ENCODE peak calls at places on chromosomes 2 and 18, in nine cellular contexts. L is tibial artery, C is transverse colon, B is sigmoid colon, P is lung, T is keratinocyte, S is foreskin keratinocyte, O is dorsolateral prefrontal cortex, Y is BJ. J is an unnamed sample. For H3K27me3, the result is how much of the 10 kb centered on the place peaks cover.

GRCh38 chr2:97645112-97645699 is 656 bp upstream of the COX5B start:
- DNase-seq in C (no peak), L (no peak), Y (no peak), S (no peak), B (peak), O (no peak), T (no peak), P (no peak), J (peak)

GRCh38 chr18:26941608-26942007 is 76.1 kb upstream of the AQP4 start:
- DNase-seq in O (no peak), T (no peak), S (no peak), B (no peak), C (no peak), P (no peak), Y (no peak), L (no peak), J (no peak)

GRCh38 chr2:237865623-237866041 is 6.2 kb downstream of the RAMP1 start:
- DNase-seq in S (no peak), L (peak), T (no peak), C (no peak), B (peak), Y (no peak), O (no peak), P (peak), J (no peak)

GRCh38 chr2:205060269-205060668 is 515.0 kb downstream of the PARD3B start:
- DNase-seq in S (peak), O (no peak), B (no peak), P (no peak), L (no peak), C (no peak), Y (peak), T (no peak), J (no peak)

GRCh38 chr2:19682493-19682892 is 219.3 kb downstream of the TTC32 start:
- DNase-seq in L (no peak), Y (no peak), C (no peak), P (no peak), T (no peak), B (no peak), S (no peak), O (no peak), J (no peak)

GRCh38 chr2:37740330-37740729 is 68.9 kb upstream of the CDC42EP3 start:
- DNase-seq in C (no peak), B (no peak), L (no peak), O (no peak), P (no peak), S (no peak), Y (no peak), T (no peak), J (no peak)

GRCh38 chr2:208012449-208012848 is 12.9 kb downstream of the PLEKHM3 start:
- DNase-seq in P (no peak), L (no peak), B (no peak), C (peak), O (no peak), S (no peak), T (no peak), Y (no peak), J (no peak)

GRCh38 chr2:27799646-27800010 is 28.1 kb downstream of the MRPL33 start:
- DNase-seq in O (no peak), P (no peak), L (peak), B (no peak), T (peak), S (no peak), Y (no peak), C (no peak), J (no peak)

GRCh38 chr2:20224191-20224715 is 677 bp downstream of the SDC1 start:
- DNase-seq in Y (no peak), B (no peak), L (no peak), T (no peak), P (no peak), C (no peak), O (no peak), S (no peak), J (no peak)

GRCh38 chr2:8984855-8985254 is 18.6 kb downstream of the MBOAT2 start:
- DNase-seq in Y (no peak), B (no peak), S (no peak), T (no peak), L (no peak), P (no peak), C (no peak), O (no peak), J (no peak)

GRCh38 chr2:8985561-8986326 is 17.7 kb downstream of the MBOAT2 start:
- DNase-seq in C (no peak), S (no peak), L (no peak), O (no peak), Y (no peak), B (no peak), P (no peak), T (no peak), J (no peak)

GRCh38 chr2:8986327-8986976 is 17.0 kb downstream of the MBOAT2 start:
- DNase-seq in T (no peak), P (no peak), Y (no peak), O (no peak), L (no peak), C (no peak), B (no peak), S (no peak), J (peak)

GRCh38 chr2:8983571-8983970 is 19.9 kb downstream of the MBOAT2 start:
- DNase-seq in C (no peak), B (no peak), P (no peak), L (no peak), Y (no peak), T (no peak), O (no peak), S (no peak), J (no peak)

GRCh38 chr2:8984152-8984551 is 19.3 kb downstream of the MBOAT2 start:
- DNase-seq in L (no peak), C (no peak), B (no peak), T (no peak), P (no peak), Y (no peak), O (no peak), S (no peak), J (no peak)
- H3K27me3 ChIP-seq in L (under half), C (under half), B (under half), T (under half), P (under half), Y (under half), O (under half), S (under half), J (under half)

GRCh38 chr2:108535380-108535677 is 1.1 kb downstream of the LIMS1 start:
- DNase-seq in C (no peak), Y (no peak), B (no peak), O (no peak), P (no peak), L (no peak), T (no peak), S (no peak), J (peak)

GRCh38 chr2:108536133-108536780 is 2.0 kb downstream of the LIMS1 start:
- DNase-seq in S (no peak), O (no peak), B (no peak), T (no peak), L (no peak), P (no peak), Y (no peak), C (no peak), J (no peak)

GRCh38 chr2:108534577-108535379 is 508 bp downstream of the LIMS1 start:
- DNase-seq in P (peak), Y (no peak), B (peak), L (peak), O (no peak), T (no peak), C (peak), S (no peak), J (peak)

GRCh38 chr2:108531674-108532055 is 2.6 kb upstream of the LIMS1 start:
- DNase-seq in Y (no peak), T (no peak), O (no peak), B (no peak), C (no peak), L (no peak), S (no peak), P (no peak), J (no peak)

GRCh38 chr2:108533832-108534576 is at the start of gene LIMS1:
- DNase-seq in P (peak), S (peak), O (peak), C (peak), L (peak), T (peak), Y (peak), B (peak), J (peak)
- TF ChIP-seq CTCF in P (no peak), S (peak), O (peak), C (no peak), L (no peak), T (no peak), Y (no peak), B (no peak), J (no peak)

GRCh38 chr2:190063624-190064023 is 1.1 kb upstream of the MSTN start:
- DNase-seq in O (no peak), P (no peak), Y (no peak), B (no peak), L (no peak), C (no peak), S (no peak), T (no peak), J (no peak)

GRCh38 chr2:190062053-190062452 is 476 bp downstream of the MSTN start:
- DNase-seq in C (no peak), P (no peak), O (no peak), Y (no peak), S (no peak), T (no peak), B (no peak), L (no peak), J (no peak)

GRCh38 chr2:190062617-190063016 is at the start of gene MSTN:
- DNase-seq in T (no peak), B (no peak), L (no peak), S (no peak), O (no peak), Y (no peak), C (no peak), P (no peak), J (no peak)

GRCh38 chr2:190068764-190069163 is 6.2 kb upstream of the MSTN start:
- DNase-seq in T (no peak), Y (no peak), S (no peak), B (no peak), P (no peak), C (no peak), L (no peak), O (no peak), J (no peak)

DNA sequence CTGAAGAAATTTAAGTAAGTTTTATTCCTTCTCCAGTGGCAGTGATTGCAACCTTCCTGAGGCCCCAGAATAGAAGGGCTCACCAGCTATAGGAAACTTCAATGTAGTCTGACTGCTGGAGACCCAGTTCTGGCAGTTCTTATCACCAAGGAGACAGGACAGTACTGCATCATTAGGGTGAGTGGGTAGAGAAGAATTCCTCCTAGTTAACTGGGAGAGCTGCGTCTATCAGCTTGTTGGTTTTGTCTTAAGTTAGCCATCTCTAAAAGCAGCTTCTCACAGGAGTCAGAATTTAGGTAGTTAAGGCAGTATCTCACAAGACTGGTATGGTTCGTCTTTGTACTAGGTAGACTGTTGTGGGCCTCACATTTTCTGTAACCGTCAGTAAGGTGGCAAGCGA is 3.3 kb upstream of the MSTN start:
- DNase-seq in S (no peak), O (no peak), T (no peak), C (no peak), P (no peak), L (no peak), B (no peak), Y (no peak), J (no peak)
- H3K27me3 ChIP-seq in S (under half), O (under half), T (under half), C (under half), P (under half), L (under half), B (under half), Y (under half), J (under half)

GRCh38 chr2:16591370-16591933 is 74.2 kb downstream of the CYRIA start:
- DNase-seq in Y (no peak), P (no peak), S (no peak), C (no peak), L (no peak), B (no peak), O (no peak), T (no peak), J (no peak)
- TF ChIP-seq CTCF in Y (no peak), P (no peak), S (no peak), C (no peak), L (no peak), B (no peak), O (no peak), T (no peak), J (no peak)

DNA sequence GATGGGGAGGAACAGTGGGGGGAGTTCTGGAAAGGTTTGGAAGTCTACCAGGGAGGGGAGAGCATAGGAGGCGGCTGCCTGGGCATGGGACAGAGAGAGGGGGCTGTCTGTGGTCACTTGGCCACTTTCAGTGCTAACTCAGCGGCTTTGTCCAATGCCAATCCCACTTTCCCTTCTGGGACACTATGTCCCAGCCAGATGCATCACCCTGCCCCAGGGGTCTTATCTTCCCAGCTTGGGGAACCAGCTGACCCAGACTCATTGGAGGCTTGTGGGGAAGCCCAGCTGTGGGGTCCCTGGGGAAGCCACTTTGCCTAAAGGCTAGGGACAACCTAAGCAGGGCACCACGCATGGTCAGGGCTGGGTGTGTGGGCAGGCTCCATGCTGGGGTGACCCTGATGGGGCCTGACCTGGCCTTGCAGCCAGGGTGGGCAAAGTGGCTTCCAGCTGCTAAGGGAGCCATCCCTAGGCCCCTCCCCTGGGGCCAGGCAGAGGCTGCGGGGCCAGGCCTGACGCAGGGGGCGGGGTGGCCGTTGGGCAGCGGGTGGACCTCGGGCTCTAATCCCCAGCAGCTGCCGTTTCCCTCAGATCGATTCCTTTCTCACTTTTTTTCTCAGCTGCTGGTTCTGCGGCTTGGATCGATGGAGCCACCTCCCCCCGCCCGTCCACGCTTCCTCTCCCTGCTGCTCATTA is 1.6 kb upstream of the ASIC4 start:
- DNase-seq in L (no peak), P (no peak), T (no peak), Y (no peak), O (no peak), C (no peak), S (no peak), B (no peak), J (peak)
- H3K27me3 ChIP-seq in L (under half), P (under half), T (half or more), Y (under half), O (under half), C (half or more), S (half or more), B (under half), J (half or more)

DNA sequence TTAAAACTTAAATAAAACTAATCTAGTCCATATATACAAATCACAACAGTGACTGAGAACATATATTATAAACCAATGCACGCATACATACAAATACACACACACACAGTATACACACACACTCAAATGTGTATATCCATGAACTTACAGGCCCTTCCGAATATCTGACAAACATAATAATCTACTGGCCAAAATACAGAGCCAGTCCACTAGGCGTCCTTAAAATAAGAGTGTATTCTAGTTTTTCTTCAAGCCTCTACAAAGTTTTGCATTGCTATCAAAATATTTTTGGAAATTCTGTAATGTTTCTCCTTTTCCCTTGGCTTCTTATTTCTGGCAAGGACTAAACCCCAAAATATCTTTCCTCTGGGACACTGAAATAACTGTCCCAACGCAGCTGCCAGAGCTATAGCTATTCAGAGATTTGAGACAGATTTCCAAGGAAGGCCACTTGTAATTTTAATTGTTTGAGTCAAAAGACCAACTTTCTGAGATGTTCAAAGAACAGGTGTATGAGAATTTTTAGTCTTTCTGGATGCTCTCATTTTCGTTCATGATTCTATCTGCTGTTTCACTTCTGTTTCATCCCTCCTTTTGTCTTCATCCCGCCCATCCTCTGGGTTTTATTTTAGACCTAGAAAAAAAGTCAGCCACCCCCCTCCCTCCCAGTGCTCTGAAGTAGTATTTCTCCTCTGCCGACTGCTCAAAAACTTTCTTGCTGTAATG is 24.1 kb upstream of the SP3 start:
- DNase-seq in O (no peak), T (no peak), P (no peak), S (no peak), C (no peak), Y (no peak), B (no peak), L (no peak), J (no peak)
- TF ChIP-seq CTCF in O (no peak), T (no peak), P (no peak), S (no peak), C (no peak), Y (no peak), B (no peak), L (peak), J (no peak)

DNA sequence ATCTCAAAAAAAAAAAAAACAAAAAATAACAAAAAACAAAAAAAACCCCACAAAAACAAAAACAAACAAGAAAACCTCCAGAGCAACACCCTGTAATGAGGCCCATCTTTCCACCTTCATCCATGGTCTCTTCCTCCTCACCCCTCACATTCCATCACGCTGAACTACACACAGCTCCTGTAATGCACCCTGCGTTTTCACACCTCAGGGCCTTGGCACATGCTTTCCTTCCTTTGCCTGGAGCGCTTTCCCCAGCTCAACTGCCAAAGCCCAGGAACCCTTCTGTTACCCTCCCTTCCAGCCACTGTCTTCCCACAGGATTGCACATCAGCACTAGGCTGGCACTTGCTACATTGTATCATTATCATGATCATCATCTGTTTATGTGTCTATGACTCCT is 29.4 kb downstream of the TMEM247 start:
- DNase-seq in T (no peak), C (no peak), B (no peak), L (no peak), Y (no peak), P (no peak), S (no peak), O (no peak), J (no peak)
- H3K27me3 ChIP-seq in T (under half), C (under half), B (under half), L (under half), Y (under half), P (under half), S (under half), O (under half), J (under half)

DNA sequence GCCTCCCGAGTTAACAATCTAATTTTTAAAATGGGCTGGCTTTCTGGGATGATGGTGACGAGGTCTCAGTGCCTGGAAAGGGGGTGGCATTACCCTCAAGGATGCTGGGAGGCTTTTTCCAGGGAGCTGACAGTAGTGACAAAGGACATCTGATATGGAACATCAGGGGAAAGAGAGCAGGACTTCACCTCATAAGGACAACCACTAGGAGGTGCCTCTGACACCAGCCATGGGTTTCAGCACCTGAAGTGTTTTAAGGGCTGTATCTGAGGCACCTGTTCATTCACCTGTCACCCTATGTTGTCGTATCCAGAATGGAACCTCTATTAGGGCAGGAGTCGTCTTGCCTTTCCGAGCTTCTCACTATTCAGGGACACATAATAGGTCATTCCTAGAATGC is 10.8 kb downstream of the IL36B start:
- DNase-seq in T (peak), Y (no peak), O (no peak), S (no peak), C (no peak), B (no peak), L (no peak), P (no peak), J (peak)
- TF ChIP-seq CTCF in T (peak), Y (no peak), O (no peak), S (peak), C (no peak), B (no peak), L (no peak), P (no peak), J (peak)